ENCODE peak calls at places on chromosomes 11 and 22, in four cellular contexts. P is MCF 10A, F is cardiac fibroblast, I is cardiac muscle cell. Q is an unnamed sample.

GRCh38 chr11:19849107-19849789 is 136.6 kb downstream of the NAV2 start:
- DNase-seq in P (no peak), F (peak), I (no peak), Q (no peak)

GRCh38 chr11:9903579-9903978 is 239.7 kb downstream of the SWAP70 start:
- DNase-seq in P (no peak), F (no peak), I (no peak), Q (no peak)

GRCh38 chr11:72239296-72239848 is 4.6 kb downstream of the PHOX2A start:
- DNase-seq in P (peak), F (peak), I (peak), Q (peak)

GRCh38 chr22:49433717-49434611 is 393.7 kb downstream of the BRD1 start:
- DNase-seq in P (no peak), F (no peak), I (no peak), Q (no peak)

GRCh38 chr11:43852057-43852636 is 28.5 kb upstream of the ALKBH3 start:
- DNase-seq in P (peak), F (peak), I (peak), Q (peak)

GRCh38 chr11:124801636-124802312 is 1.6 kb upstream of the MSANTD2 start:
- DNase-seq in P (peak), F (peak), I (peak), Q (no peak)

GRCh38 chr11:8294251-8294935 is 30.7 kb upstream of the LMO1 start:
- DNase-seq in P (no peak), F (no peak), I (no peak), Q (no peak)

GRCh38 chr11:86292912-86293606 is 9.0 kb upstream of the HIKESHI start:
- DNase-seq in P (no peak), F (no peak), I (no peak), Q (no peak)

GRCh38 chr11:71485466-71485865 is 32.5 kb downstream of the NADSYN1 start:
- DNase-seq in P (no peak), F (no peak), I (no peak), Q (no peak)

GRCh38 chr11:61343792-61344745 is 11.0 kb downstream of the TKFC start:
- DNase-seq in P (no peak), F (no peak), I (no peak), Q (no peak)

GRCh38 chr22:28044546-28045173 is 125.6 kb upstream of the PITPNB start:
- DNase-seq in P (no peak), F (no peak), I (no peak), Q (no peak)

GRCh38 chr22:28006271-28006670 is 87.2 kb upstream of the PITPNB start:
- DNase-seq in P (no peak), F (no peak), I (no peak), Q (no peak)

GRCh38 chr22:23187871-23188700 is 7.8 kb downstream of the BCR start:
- DNase-seq in P (no peak), F (no peak), I (no peak), Q (no peak)

GRCh38 chr11:1487091-1487850 is 692 bp upstream of the MOB2 start:
- DNase-seq in P (no peak), F (no peak), I (no peak), Q (no peak)

GRCh38 chr11:100980156-100980555 is 149.5 kb downstream of the PGR start:
- DNase-seq in P (peak), F (peak), I (peak), Q (no peak)

GRCh38 chr11:64009234-64009633 is 23.0 kb downstream of the OTUB1 start:
- DNase-seq in P (no peak), F (no peak), I (no peak), Q (no peak)
- TF ChIP-seq CTCF in P (no peak), F (no peak), I (no peak), Q (no peak)

DNA sequence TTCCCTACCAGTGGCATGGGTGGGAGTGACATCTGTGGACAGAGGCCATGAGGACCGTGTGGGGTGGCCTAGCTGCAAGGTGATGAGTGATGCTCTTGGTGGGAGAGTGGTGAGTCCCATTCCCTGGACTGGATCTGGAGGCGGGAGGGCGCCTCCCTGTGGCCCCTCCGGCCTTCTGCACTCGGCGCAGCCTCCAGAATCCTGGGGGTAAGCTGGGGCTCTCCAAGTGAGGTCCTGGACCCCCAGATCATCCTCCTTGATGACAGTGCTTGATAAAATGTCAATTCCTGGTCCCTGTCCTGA is 32.3 kb upstream of the PRR5 start:
- DNase-seq in P (no peak), F (no peak), I (peak), Q (no peak)
- TF ChIP-seq CTCF in P (no peak), F (peak), I (peak), Q (peak)

DNA sequence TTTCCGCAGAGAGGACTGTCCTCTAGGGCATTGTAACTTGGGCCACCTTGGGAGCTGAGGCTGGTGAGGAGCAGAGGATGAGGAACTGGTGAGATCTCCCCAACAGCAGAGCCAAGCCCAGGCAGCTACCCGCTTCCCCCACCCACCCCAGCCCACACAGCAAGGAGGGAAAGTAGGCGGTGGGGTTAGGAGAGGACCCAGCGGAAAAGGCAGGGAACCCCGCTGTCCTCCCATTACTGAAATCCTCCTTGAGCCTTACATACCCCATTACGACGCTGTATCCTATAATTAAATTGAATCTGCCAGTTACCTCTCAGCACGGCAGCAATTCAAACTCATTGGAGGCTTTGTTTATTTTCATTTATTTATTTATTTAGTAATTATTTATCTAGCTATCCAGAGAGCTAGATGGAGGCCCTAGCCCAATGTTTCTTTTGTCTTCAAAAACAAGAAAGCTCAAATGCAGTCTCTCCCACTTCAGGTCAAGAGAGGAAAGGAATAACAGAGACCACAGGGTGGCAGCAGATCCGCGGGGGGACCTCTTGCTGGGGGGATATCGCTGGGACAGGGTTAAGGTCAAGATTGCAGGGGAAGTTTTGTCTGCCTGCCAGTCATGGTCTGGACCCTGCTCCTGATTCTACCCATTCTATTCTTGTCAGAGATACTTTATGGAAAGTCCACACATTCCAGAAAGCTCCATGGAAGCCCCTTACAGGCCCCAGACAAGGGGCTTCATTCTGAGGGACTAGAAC is 218.0 kb downstream of the ST3GAL4 start:
- DNase-seq in P (no peak), F (no peak), I (no peak), Q (peak)
- TF ChIP-seq CTCF in P (no peak), F (no peak), I (no peak), Q (no peak)

GRCh38 chr11:57277845-57278720 is 41.0 kb upstream of the APLNR start:
- DNase-seq in P (peak), F (peak), I (peak), Q (peak)
- TF ChIP-seq CTCF in P (peak), F (peak), I (peak), Q (peak)

DNA sequence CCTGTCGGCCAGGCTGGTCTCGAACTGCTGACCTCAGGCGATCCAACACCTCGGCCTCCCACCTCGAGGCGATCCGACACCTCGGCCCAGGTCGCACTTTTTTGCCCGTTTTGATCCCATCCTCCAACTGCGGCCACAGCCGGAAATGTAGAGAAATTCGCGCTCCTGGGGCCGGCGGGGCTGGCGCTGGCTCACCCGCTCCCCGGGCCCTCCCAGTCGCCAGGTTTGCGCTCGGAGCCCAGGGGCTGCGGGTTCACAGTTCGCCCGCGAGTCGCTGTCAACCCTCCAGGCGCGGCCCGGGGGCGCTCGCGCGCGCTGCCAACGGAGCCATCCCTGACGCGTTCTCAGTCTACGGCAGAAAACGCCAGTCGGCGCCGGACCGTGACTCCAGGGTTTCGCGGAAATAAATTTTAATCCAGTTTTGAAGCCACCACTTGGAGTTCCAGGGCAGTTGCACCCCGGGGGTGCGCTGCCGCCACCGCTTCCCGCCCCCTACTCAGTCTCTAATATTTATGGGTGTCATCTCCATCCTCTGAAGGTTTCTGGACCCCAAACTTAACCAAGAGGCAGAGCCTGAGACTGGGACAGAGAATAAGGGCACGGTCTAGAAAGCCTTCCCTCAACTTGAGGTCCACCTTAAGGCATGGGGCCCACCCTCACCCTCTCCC is 1.5 kb upstream of the KLHDC7B start:
- DNase-seq in P (peak), F (peak), I (peak), Q (peak)
- TF ChIP-seq CTCF in P (peak), F (peak), I (peak), Q (peak)

Q was measured in neural crest cell.